ENCODE peak calls at places on chromosomes 4 and X, in four cellular contexts. I, Z, R and M are unnamed samples.
A peak's percentile ranks its signal among the peaks of the same experiment; 100 is the strongest.

GRCh38 chr4:107564326-107564725 is 155.7 kb downstream of the PAPSS1 start:
- DNase-seq in I (no peak), Z (peak; percentile 20), R (no peak), M (peak; percentile 53)

GRCh38 chr4:105230287-105230686 is 83.6 kb downstream of the TET2 start:
- DNase-seq in I (no peak), Z (no peak), R (no peak), M (no peak)

GRCh38 chr4:7867701-7868429 is 71.8 kb downstream of the AFAP1 start:
- DNase-seq in I (no peak), Z (no peak), R (peak; percentile 56), M (no peak)

GRCh38 chr4:22237155-22237751 is 278.6 kb downstream of the ADGRA3 start:
- DNase-seq in I (no peak), Z (no peak), R (peak; percentile 37), M (no peak)

GRCh38 chr4:151004222-151004621 is 10.9 kb downstream of the LRBA start:
- DNase-seq in I (no peak), Z (peak; percentile 46), R (peak; percentile 60), M (peak; percentile 69)

GRCh38 chrX:118038614-118039365 is 77.8 kb downstream of the KLHL13 start:
- DNase-seq in I (no peak), Z (no peak), R (no peak), M (no peak)

GRCh38 chr4:151807220-151807619 is 46.4 kb upstream of the GATB start:
- DNase-seq in I (no peak), Z (no peak), R (peak; percentile 14), M (no peak)

GRCh38 chrX:154712781-154713391 is 38.0 kb downstream of the GAB3 start:
- DNase-seq in I (peak; percentile 56), Z (no peak), R (peak; percentile 83), M (peak; percentile 78)

GRCh38 chr4:110049951-110050925 is 137.6 kb downstream of the EGF start:
- DNase-seq in I (peak; percentile 81), Z (no peak), R (peak; percentile 55), M (peak; percentile 74)

GRCh38 chrX:22950278-22951266 is 49.2 kb upstream of the DDX53 start:
- DNase-seq in I (peak; percentile 65), Z (peak; percentile 78), R (peak; percentile 88), M (peak; percentile 94)

GRCh38 chrX:107676559-107677378 is 48.5 kb downstream of the PRPS1 start:
- DNase-seq in I (peak; percentile 94), Z (peak; percentile 96), R (peak; percentile 80), M (peak; percentile 97)

GRCh38 chrX:74232859-74233258 is 71.1 kb upstream of the ZCCHC13 start:
- DNase-seq in I (peak; percentile 32), Z (no peak), R (peak; percentile 76), M (peak; percentile 67)

GRCh38 chrX:43836435-43837184 is 45.6 kb downstream of the MAOB start:
- DNase-seq in I (peak; percentile 62), Z (no peak), R (peak; percentile 65), M (peak; percentile 37)

GRCh38 chr4:5825642-5826041 is 67.2 kb downstream of the CRMP1 start:
- DNase-seq in I (no peak), Z (no peak), R (no peak), M (no peak)

DNA sequence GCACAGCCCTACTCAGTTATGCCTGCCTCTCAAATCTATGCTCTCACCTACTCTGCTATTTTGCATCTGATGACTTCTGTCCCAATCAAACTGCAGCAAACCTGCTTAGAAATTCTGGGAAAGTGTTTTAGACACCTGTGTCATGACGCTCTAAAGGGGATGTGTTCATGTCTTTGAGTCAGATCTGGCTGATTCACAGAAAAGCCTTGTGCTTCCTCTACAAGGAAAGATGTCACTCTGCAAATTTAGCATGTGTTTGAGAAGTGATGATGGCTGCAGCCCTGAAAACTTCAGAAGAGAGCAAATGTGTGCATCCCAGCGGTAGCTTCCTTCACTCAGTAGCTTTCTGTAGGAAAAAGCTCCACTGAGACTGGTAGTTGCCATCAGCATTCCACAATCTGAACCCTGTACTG is 235.4 kb downstream of the MGST2 start:
- DNase-seq in I (no peak), Z (no peak), R (peak; percentile 40), M (no peak)
- H3K4me3 ChIP-seq in I (no peak overlapping the region), Z (no peak overlapping the region), R (peak overlapping the region; percentile 79), M (no peak overlapping the region)

DNA sequence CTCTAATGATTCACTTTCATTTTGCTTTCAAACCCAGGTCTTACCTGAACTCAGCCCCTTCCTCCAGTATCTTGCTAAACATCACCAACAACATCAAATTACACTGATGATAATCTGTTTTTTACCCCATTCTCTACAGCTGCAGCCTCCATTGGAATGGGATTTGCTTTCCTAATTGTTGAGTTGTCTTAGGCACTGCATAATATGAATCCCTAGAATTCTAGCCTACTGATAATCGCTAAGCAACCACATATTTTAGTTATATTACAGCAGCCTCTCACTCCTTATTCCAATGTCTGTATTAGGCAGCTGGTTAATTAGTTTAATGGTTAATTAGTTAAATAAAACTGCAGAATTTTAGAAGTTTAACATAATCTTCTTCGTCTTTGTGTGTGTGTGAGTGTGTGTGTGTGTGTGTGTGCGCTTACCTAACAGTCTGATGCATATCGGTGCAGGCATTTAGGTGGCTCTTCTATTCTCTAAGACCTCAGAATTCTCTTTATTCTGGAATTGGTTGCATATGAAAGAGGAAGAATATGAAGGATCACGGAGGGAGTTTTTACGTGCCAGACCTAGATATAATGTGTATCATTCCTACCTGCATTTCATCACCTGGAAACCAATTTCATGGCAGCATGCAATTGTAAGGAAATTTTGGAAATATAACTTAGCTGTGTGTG is 5.3 kb upstream of the COMMD8 start:
- DNase-seq in I (peak; percentile 45), Z (no peak), R (no peak), M (peak; percentile 69)
- H3K4me3 ChIP-seq in I (no peak overlapping the region), Z (no peak overlapping the region), R (no peak overlapping the region), M (no peak overlapping the region)

DNA sequence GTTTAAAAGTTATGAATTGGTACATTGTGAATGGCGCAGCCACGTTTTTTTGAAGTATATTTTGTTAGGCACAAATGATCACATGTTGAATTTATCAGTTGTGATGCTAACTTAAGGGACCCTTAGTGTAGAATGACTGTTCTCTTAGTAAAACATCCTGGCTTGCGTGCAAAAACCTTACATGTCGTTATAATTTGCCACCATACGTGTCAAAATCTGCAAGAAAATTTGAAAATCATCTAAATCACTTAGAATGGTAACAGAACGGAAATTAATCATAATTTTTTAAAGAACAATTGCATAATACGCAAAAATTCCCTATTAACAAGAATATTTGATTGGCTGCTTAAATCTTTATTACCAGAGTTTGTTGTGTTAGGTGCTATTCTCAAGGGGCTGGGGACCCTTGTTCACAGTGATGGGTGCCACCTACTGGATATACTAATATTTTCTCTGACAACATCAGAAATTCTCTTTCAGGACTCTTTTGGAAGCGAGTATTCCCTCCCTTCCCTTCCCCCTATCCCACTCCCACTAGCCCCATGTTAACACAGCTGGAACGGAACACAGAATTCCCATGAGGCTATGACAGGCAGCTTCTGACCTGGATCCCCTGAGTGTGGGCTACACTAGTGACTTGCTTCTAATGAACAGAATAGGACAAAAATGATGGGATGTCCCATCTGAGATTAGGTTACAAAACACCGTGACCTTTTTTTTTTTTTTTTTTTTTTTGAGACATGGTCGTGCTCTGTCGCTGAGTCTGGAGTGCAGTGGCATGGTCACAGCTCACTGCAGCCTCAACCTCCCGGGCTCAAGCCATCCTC is 71.8 kb downstream of the SUPT20HL2 start:
- DNase-seq in I (peak; percentile 51), Z (no peak), R (peak; percentile 49), M (peak; percentile 55)
- H3K4me3 ChIP-seq in I (no peak overlapping the region), Z (no peak overlapping the region), R (no peak overlapping the region), M (no peak overlapping the region)

GRCh38 chr4:184822356-184822755 is 3.4 kb downstream of the ACSL1 start:
- DNase-seq in I (no peak), Z (no peak), R (no peak), M (no peak)

GRCh38 chr4:184818216-184818564 is 7.6 kb downstream of the ACSL1 start:
- DNase-seq in I (no peak), Z (no peak), R (no peak), M (no peak)

GRCh38 chr4:184817494-184818215 is 8.1 kb downstream of the ACSL1 start:
- DNase-seq in I (no peak), Z (no peak), R (no peak), M (no peak)

GRCh38 chr4:184821242-184821641 is 4.5 kb downstream of the ACSL1 start:
- DNase-seq in I (no peak), Z (no peak), R (no peak), M (no peak)

GRCh38 chr4:184819786-184820185 is 6.0 kb downstream of the ACSL1 start:
- DNase-seq in I (no peak), Z (no peak), R (no peak), M (no peak)
- H3K4me3 ChIP-seq in I (peak overlapping the region; percentile 88), Z (no peak overlapping the region), R (no peak overlapping the region), M (no peak overlapping the region)

DNA sequence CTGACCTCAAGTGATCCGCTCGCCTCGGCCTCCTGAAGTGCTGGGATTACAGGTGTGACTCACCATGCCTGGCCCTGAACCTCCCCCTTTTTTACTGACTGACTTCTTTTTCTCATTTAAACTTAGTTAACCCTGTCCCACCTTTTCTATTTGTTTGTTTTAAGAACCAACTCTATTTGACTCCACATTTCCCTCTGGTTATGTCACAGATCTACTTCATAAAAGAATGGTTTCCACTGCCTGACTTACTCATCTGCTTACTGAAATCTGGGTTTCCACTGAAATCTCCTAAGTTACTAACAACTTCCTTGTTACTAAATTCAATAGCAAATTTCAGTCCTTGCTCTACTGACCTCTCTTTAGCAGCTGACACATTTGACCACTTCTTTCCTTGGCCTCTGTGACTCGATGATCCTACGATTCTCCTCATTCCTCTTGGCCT is 28.0 kb upstream of the NSUN7 start:
- DNase-seq in I (no peak), Z (no peak), R (peak; percentile 24), M (peak; percentile 58)
- H3K4me3 ChIP-seq in I (no peak overlapping the region), Z (no peak overlapping the region), R (no peak overlapping the region), M (no peak overlapping the region)